ENCODE peak calls at places on chromosomes 2 and 18, in five cellular contexts. Y is H1, A is IMR-90, J is neuronal stem cell, M is trophoblast cell. K is an unnamed sample.

GRCh38 chr2:72205546-72205863 is 57.8 kb upstream of the CYP26B1 start:
- DNase-seq in Y (no peak), A (no peak), J (no peak), M (no peak), K (no peak)

GRCh38 chr18:44834867-44835469 is 154.3 kb downstream of the SETBP1 start:
- DNase-seq in Y (no peak), A (no peak), J (no peak), M (peak), K (peak)

GRCh38 chr18:75088622-75089211 is 120.2 kb downstream of the PTGR3 start:
- DNase-seq in Y (peak), A (no peak), J (no peak), M (no peak), K (no peak)

GRCh38 chr18:3463052-3463451 is 13.1 kb downstream of the TGIF1 start:
- DNase-seq in Y (no peak), A (peak), J (no peak), M (no peak), K (no peak)

GRCh38 chr2:227404575-227404974 is 16.8 kb upstream of the SCYGR1 start:
- DNase-seq in Y (no peak), A (no peak), J (no peak), M (no peak), K (no peak)

GRCh38 chr2:197278804-197279763 is 31.5 kb downstream of the ANKRD44 start:
- DNase-seq in Y (no peak), A (no peak), J (no peak), M (no peak), K (no peak)

GRCh38 chr18:9846162-9846915 is 39.4 kb upstream of the TXNDC2 start:
- DNase-seq in Y (no peak), A (peak), J (no peak), M (peak), K (no peak)

GRCh38 chr2:174868916-174869315 is 104.6 kb upstream of the CHRNA1 start:
- DNase-seq in Y (no peak), A (no peak), J (no peak), M (no peak), K (no peak)

GRCh38 chr2:111624401-111625156 is 259.4 kb downstream of the ANAPC1 start:
- DNase-seq in Y (no peak), A (peak), J (no peak), M (peak), K (no peak)

GRCh38 chr18:50663626-50664441 is 103.9 kb downstream of the MAPK4 start:
- DNase-seq in Y (no peak), A (no peak), J (no peak), M (no peak), K (no peak)

GRCh38 chr2:158501301-158501700 is 44.5 kb downstream of the PKP4 start:
- DNase-seq in Y (no peak), A (no peak), J (no peak), M (no peak), K (no peak)

GRCh38 chr18:6748241-6748640 is 18.7 kb downstream of the ARHGAP28 start:
- DNase-seq in Y (no peak), A (no peak), J (no peak), M (no peak), K (no peak)

GRCh38 chr2:150607471-150607870 is 120.0 kb upstream of the RND3 start:
- DNase-seq in Y (no peak), A (peak), J (no peak), M (no peak), K (no peak)

GRCh38 chr2:23595601-23596251 is 210.7 kb downstream of the KLHL29 start:
- DNase-seq in Y (no peak), A (peak), J (peak), M (peak), K (peak)

GRCh38 chr18:35688757-35689156 is 107.2 kb downstream of the GALNT1 start:
- DNase-seq in Y (no peak), A (no peak), J (no peak), M (no peak), K (peak)

GRCh38 chr2:148048475-148049221 is 27.8 kb downstream of the MBD5 start:
- DNase-seq in Y (no peak), A (peak), J (no peak), M (peak), K (no peak)

GRCh38 chr18:36530676-36531405 is 233.3 kb downstream of the FHOD3 start:
- DNase-seq in Y (no peak), A (no peak), J (no peak), M (no peak), K (no peak)

GRCh38 chr2:176172748-176173586 is 15.5 kb upstream of the HOXD1 start:
- DNase-seq in Y (no peak), A (no peak), J (no peak), M (no peak), K (no peak)

GRCh38 chr2:239316562-239317465 is 84.0 kb downstream of the HDAC4 start:
- DNase-seq in Y (peak), A (peak), J (no peak), M (no peak), K (no peak)

GRCh38 chr2:129799036-129799958 is 180.2 kb upstream of the RAB6C start:
- DNase-seq in Y (no peak), A (no peak), J (no peak), M (no peak), K (no peak)

GRCh38 chr2:173898178-173898668 is 67.0 kb downstream of the SP3 start:
- DNase-seq in Y (no peak), A (no peak), J (no peak), M (no peak), K (no peak)

GRCh38 chr2:28751956-28752607 is 452 bp downstream of the PPP1CB start:
- DNase-seq in Y (peak), A (no peak), J (no peak), M (no peak), K (peak)

GRCh38 chr18:1848716-1849115 is 722.6 kb downstream of the METTL4 start:
- DNase-seq in Y (no peak), A (no peak), J (no peak), M (no peak), K (no peak)

GRCh38 chr18:40902436-40902835 is 1052.6 kb upstream of the PIK3C3 start:
- DNase-seq in Y (no peak), A (no peak), J (no peak), M (no peak), K (no peak)

GRCh38 chr2:150598383-150598782 is 110.9 kb upstream of the RND3 start:
- DNase-seq in Y (no peak), A (no peak), J (no peak), M (no peak), K (no peak)

DNA sequence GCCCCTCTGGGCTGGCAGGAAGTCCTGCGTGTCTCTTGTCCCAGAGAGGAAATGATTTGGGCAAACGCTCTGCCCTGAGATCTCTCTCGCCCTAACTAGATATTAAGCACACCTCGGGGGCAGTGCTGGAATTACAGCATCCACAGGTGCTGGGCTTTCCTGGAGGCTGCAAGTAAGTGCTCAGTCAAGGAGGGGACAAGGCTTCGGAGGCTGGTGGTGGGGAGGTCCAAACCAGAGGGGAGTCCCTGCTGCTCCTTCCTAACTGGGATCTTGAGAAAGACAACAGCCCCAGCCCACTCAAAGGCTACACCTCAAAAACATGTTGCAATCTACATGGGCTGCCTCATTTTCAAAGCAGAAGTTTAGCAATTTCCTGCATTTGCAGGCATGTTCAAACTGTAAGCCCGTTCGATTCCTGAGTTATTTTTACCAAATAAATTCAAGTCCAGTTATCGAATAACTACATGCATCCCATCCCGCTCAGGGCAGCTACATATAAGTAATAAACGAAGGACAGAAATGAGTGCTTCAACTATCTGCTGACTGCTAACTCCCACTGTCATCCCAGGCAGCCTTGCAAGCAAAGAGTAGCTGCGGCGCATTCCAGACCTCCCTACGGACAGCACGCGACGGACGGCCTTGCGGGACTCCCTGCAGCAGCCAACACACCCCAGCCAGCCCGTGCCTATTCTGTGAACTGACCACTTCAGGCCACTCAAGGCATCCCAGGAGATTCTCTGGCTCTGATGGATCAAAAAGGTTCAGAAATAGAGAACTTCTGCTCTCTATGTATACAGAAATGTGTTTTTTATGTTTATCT is 27.5 kb downstream of the ZNF516 start:
- DNase-seq in Y (peak), A (peak), J (no peak), M (no peak), K (no peak)
- H3K4me3 ChIP-seq in Y (no peak), A (no peak), J (no peak), M (no peak), K (no peak)

DNA sequence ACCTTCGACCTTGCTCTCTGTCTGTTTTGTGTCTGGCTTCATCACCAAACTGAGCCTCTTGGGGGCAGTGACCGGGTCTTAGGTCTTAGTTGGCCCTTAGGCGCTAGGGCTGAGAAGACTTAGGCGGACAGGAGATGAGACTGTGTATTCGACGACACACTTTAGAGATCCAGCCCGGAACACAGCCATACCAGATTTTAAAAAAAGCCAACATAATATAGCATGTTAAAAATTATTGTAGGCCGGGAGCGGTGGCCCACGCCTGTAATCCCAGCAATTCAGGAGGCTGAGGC is 9.5 kb upstream of the PROC start:
- DNase-seq in Y (no peak), A (no peak), J (no peak), M (no peak), K (no peak)
- H2AK5ac ChIP-seq in Y (no peak), A (peak), J (peak), M (peak), K (no peak)

DNA sequence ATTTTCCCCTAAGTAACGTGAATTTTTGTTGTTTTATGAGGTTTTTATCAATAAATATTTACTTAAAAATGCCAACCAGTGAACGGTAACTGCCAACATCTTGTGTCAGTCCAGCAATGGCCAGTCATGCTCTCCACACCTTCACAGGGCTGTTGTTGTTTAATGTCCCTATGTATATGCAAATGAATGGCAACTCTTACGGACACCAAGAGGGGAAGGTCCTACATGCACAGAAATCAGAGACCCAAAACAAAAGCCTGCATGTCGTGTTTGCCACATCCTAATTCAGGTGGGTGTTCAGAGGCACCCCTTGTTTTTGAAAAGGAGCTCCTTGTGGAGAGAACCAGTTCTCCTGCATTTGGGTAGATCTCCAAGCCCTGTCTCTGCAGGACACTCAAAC is 4.8 kb upstream of the FTCDNL1 start:
- DNase-seq in Y (no peak), A (no peak), J (no peak), M (no peak), K (no peak)
- H3K4ac ChIP-seq in Y (no peak), A (no peak), J (no peak), M (no peak), K (no peak)

GRCh38 chr2:5672749-5673147 is 19.4 kb upstream of the SOX11 start:
- DNase-seq in Y (no peak), A (no peak), J (no peak), M (no peak), K (no peak)
- H3K4me3 ChIP-seq in Y (peak), A (no peak), J (peak), M (no peak), K (no peak)

GRCh38 chr2:217099561-217099960 is 239.7 kb upstream of the TNP1 start:
- DNase-seq in Y (no peak), A (no peak), J (no peak), M (no peak), K (no peak)

GRCh38 chr2:217101972-217102371 is 242.1 kb upstream of the TNP1 start:
- DNase-seq in Y (no peak), A (no peak), J (no peak), M (no peak), K (no peak)

GRCh38 chr2:217103752-217104540 is 244.1 kb upstream of the TNP1 start:
- DNase-seq in Y (no peak), A (peak), J (no peak), M (peak), K (peak)

GRCh38 chr2:217105733-217106649 is 246.1 kb upstream of the TNP1 start:
- DNase-seq in Y (peak), A (peak), J (no peak), M (peak), K (peak)

GRCh38 chr2:217102941-217103340 is 243.1 kb upstream of the TNP1 start:
- DNase-seq in Y (no peak), A (no peak), J (no peak), M (no peak), K (no peak)
- H2AK5ac ChIP-seq in Y (no peak), A (peak), J (no peak), M (no peak), K (no peak)

K was measured in mesendoderm.